ENCODE peak calls at places on chromosomes 6 and 20, in eight cellular contexts. J is stimulated activated CD4-positive, alpha-beta T cell treated with anti-CD3 and anti-CD28 coated beads, Interleukin-1b, Interleukin-23, amount 100 ng/mL, for 4 hours; S is Caki2; T is ureter; U is NCI-H69; H is islet precursor cell; B is head of caudate nucleus; Y is left ventricle myocardium superior. I is an unnamed sample.

GRCh38 chr6:73491371-73491770 is 29.5 kb downstream of the EEF1A1 start:
- DNase-seq in J (no peak), S (no peak), T (no peak), U (no peak), H (no peak), B (no peak), Y (no peak), I (no peak)

GRCh38 chr20:14984768-14985622 is 647.6 kb upstream of the FLRT3 start:
- DNase-seq in J (no peak), S (peak; percentile 99), T (no peak), U (peak; percentile 17), H (no peak), B (no peak), Y (no peak), I (no peak)

GRCh38 chr6:140201787-140202458 is 827.5 kb upstream of the CITED2 start:
- DNase-seq in J (no peak), S (no peak), T (no peak), U (no peak), H (no peak), B (no peak), Y (no peak), I (no peak)

GRCh38 chr20:49635171-49635570 is 67.2 kb upstream of the PTGIS start:
- DNase-seq in J (no peak), S (no peak), T (no peak), U (no peak), H (no peak), B (peak; percentile 63), Y (peak; percentile 57), I (no peak)

GRCh38 chr20:62905536-62906117 is 20.7 kb downstream of the DIDO1 start:
- DNase-seq in J (no peak), S (no peak), T (no peak), U (no peak), H (no peak), B (no peak), Y (no peak), I (no peak)

GRCh38 chr20:25064561-25064960 is 6.6 kb upstream of the ACSS1 start:
- DNase-seq in J (no peak), S (no peak), T (no peak), U (no peak), H (no peak), B (no peak), Y (no peak), I (no peak)

GRCh38 chr20:59749293-59749680 is 144.9 kb downstream of the PHACTR3 start:
- DNase-seq in J (no peak), S (no peak), T (no peak), U (no peak), H (no peak), B (no peak), Y (peak; percentile 57), I (no peak)

GRCh38 chr6:131669891-131670290 is 31.3 kb downstream of the OR2A4 start:
- DNase-seq in J (no peak), S (no peak), T (no peak), U (no peak), H (no peak), B (no peak), Y (no peak), I (no peak)

GRCh38 chr6:46876126-46876525 is 45.6 kb downstream of the ADGRF5 start:
- DNase-seq in J (no peak), S (peak; percentile 8), T (peak; percentile 48), U (peak; percentile 99), H (peak; percentile 94), B (no peak), Y (no peak), I (no peak)

GRCh38 chr6:154343473-154344308 is 12.9 kb downstream of the IPCEF1 start:
- DNase-seq in J (no peak), S (peak; percentile 67), T (peak; percentile 85), U (peak; percentile 90), H (peak; percentile 86), B (peak; percentile 13), Y (no peak), I (no peak)

GRCh38 chr6:33392168-33392947 is 735 bp downstream of the KIFC1 start:
- DNase-seq in J (no peak), S (peak; percentile 32), T (no peak), U (peak; percentile 72), H (no peak), B (no peak), Y (no peak), I (no peak)

GRCh38 chr6:152271681-152272464 is 365.3 kb downstream of the SYNE1 start:
- DNase-seq in J (no peak), S (peak; percentile 66), T (no peak), U (peak; percentile 10), H (no peak), B (peak; percentile 24), Y (peak; percentile 52), I (no peak)

GRCh38 chr20:46087161-46087560 is 2.6 kb downstream of the NCOA5 start:
- DNase-seq in J (no peak), S (peak; percentile 21), T (no peak), U (peak; percentile 1), H (no peak), B (no peak), Y (no peak), I (no peak)

GRCh38 chr6:70299456-70299855 is 3.4 kb downstream of the COL9A1 start:
- DNase-seq in J (no peak), S (no peak), T (no peak), U (no peak), H (no peak), B (no peak), Y (no peak), I (no peak)

GRCh38 chr20:576156-576555 is 32.6 kb upstream of the CSNK2A1 start:
- DNase-seq in J (no peak), S (no peak), T (no peak), U (peak; percentile 30), H (no peak), B (no peak), Y (no peak), I (no peak)

GRCh38 chr6:11322252-11322885 is 89.9 kb upstream of the NEDD9 start:
- DNase-seq in J (no peak), S (no peak), T (no peak), U (no peak), H (no peak), B (no peak), Y (no peak), I (no peak)

I was measured in activated naive CD8-positive, alpha-beta T cell treated with anti-CD3 and anti-CD28 coated beads, Interleukin-2, amount 50 U/mL, for 16 hours.